ENCODE peak calls at places on chromosomes 5 and 9, in four cellular contexts. One of them, this sample, is unnamed.

GRCh38 chr9:19216466-19216865 is 14.0 kb upstream of the DENND4C start:
- DNase-seq in GDM1: no peak
- DNase-seq in NCI-H2081: no peak
- DNase-seq in GM12865: no peak
- DNase-seq in this sample: no peak

GRCh38 chr5:141883184-141883947 is 5.2 kb upstream of the PCDH1 start:
- DNase-seq in GDM1: no peak
- DNase-seq in NCI-H2081: no peak
- DNase-seq in GM12865: peak; percentile 17
- DNase-seq in this sample: no peak

GRCh38 chr5:98031926-98032325 is 741.5 kb upstream of the RGMB start:
- DNase-seq in GDM1: no peak
- DNase-seq in NCI-H2081: no peak
- DNase-seq in GM12865: no peak
- DNase-seq in this sample: no peak

GRCh38 chr5:14452685-14453084 is 128.9 kb upstream of the OTULINL start:
- DNase-seq in GDM1: no peak
- DNase-seq in NCI-H2081: no peak
- DNase-seq in GM12865: no peak
- DNase-seq in this sample: no peak

GRCh38 chr9:18037981-18038380 is 436.0 kb upstream of the ADAMTSL1 start:
- DNase-seq in GDM1: no peak
- DNase-seq in NCI-H2081: no peak
- DNase-seq in GM12865: no peak
- DNase-seq in this sample: no peak

GRCh38 chr9:112308576-112308975 is 24.8 kb downstream of the PTBP3 start:
- DNase-seq in GDM1: no peak
- DNase-seq in NCI-H2081: peak; percentile 80
- DNase-seq in GM12865: no peak
- DNase-seq in this sample: no peak

GRCh38 chr5:123545506-123545905 is 33.5 kb downstream of the CSNK1G3 start:
- DNase-seq in GDM1: no peak
- DNase-seq in NCI-H2081: no peak
- DNase-seq in GM12865: no peak
- DNase-seq in this sample: peak; percentile 21

GRCh38 chr9:121500165-121500478 is 478 bp upstream of the GGTA1 start:
- DNase-seq in GDM1: no peak
- DNase-seq in NCI-H2081: no peak
- DNase-seq in GM12865: no peak
- DNase-seq in this sample: no peak

GRCh38 chr5:9160747-9161146 is 385.1 kb downstream of the SEMA5A start:
- DNase-seq in GDM1: no peak
- DNase-seq in NCI-H2081: no peak
- DNase-seq in GM12865: no peak
- DNase-seq in this sample: no peak

GRCh38 chr5:95738069-95738468 is 6.9 kb downstream of the RHOBTB3 start:
- DNase-seq in GDM1: no peak
- DNase-seq in NCI-H2081: no peak
- DNase-seq in GM12865: no peak
- DNase-seq in this sample: no peak

GRCh38 chr9:114484854-114485443 is 20.3 kb downstream of the WHRN start:
- DNase-seq in GDM1: no peak
- DNase-seq in NCI-H2081: no peak
- DNase-seq in GM12865: peak; percentile 82
- DNase-seq in this sample: no peak

GRCh38 chr9:125513634-125514413 is 193.2 kb downstream of the MAPKAP1 start:
- DNase-seq in GDM1: no peak
- DNase-seq in NCI-H2081: no peak
- DNase-seq in GM12865: peak; percentile 69
- DNase-seq in this sample: peak; percentile 28

GRCh38 chr5:37207802-37208201 is 41.4 kb downstream of the CPLANE1 start:
- DNase-seq in GDM1: no peak
- DNase-seq in NCI-H2081: no peak
- DNase-seq in GM12865: no peak
- DNase-seq in this sample: no peak

GRCh38 chr9:114000671-114001409 is 77.3 kb downstream of the AMBP start:
- DNase-seq in GDM1: no peak
- DNase-seq in NCI-H2081: no peak
- DNase-seq in GM12865: no peak
- DNase-seq in this sample: no peak

This sample was measured in transverse colon.